ENCODE peak calls at places on chromosomes 16 and 17, in five cellular contexts. L, K, S, N and X are unnamed samples.

GRCh38 chr17:77419547-77420475 is 279.0 kb downstream of the SEC14L1 start:
- DNase-seq in L (no peak), K (no peak), S (no peak), N (peak), X (no peak)

GRCh38 chr17:17127156-17127555 is 79.0 kb downstream of the PLD6 start:
- DNase-seq in L (no peak), K (no peak), S (no peak), N (peak), X (no peak)

GRCh38 chr16:58847902-58848661 is 114.0 kb upstream of the GOT2 start:
- DNase-seq in L (no peak), K (no peak), S (no peak), N (no peak), X (no peak)

GRCh38 chr17:76427457-76428231 is 25.3 kb downstream of the UBE2O start:
- DNase-seq in L (no peak), K (no peak), S (peak), N (no peak), X (no peak)

GRCh38 chr17:35337364-35337763 is 36.1 kb downstream of the SLFN11 start:
- DNase-seq in L (no peak), K (no peak), S (no peak), N (no peak), X (no peak)

GRCh38 chr17:77882481-77883212 is 75.9 kb upstream of the TNRC6C start:
- DNase-seq in L (peak), K (no peak), S (peak), N (peak), X (peak)

GRCh38 chr17:17819561-17819995 is 17.2 kb downstream of the SREBF1 start:
- DNase-seq in L (peak), K (peak), S (no peak), N (peak), X (peak)

GRCh38 chr16:88960516-88960915 is 16.5 kb downstream of the CBFA2T3 start:
- DNase-seq in L (no peak), K (no peak), S (no peak), N (peak), X (no peak)

GRCh38 chr16:87412996-87413421 is 20.9 kb downstream of the MAP1LC3B start:
- DNase-seq in L (no peak), K (no peak), S (no peak), N (peak), X (peak)

GRCh38 chr17:17343160-17343735 is 40.1 kb downstream of the NT5M start:
- DNase-seq in L (no peak), K (peak), S (no peak), N (peak), X (no peak)

GRCh38 chr16:4489030-4489429 is 12.8 kb downstream of the HMOX2 start:
- DNase-seq in L (peak), K (no peak), S (no peak), N (no peak), X (no peak)

GRCh38 chr16:71896688-71897368 is 1.5 kb downstream of the IST1 start:
- DNase-seq in L (no peak), K (no peak), S (no peak), N (no peak), X (no peak)

GRCh38 chr17:58436805-58437239 is 19.5 kb upstream of the RNF43 start:
- DNase-seq in L (no peak), K (no peak), S (no peak), N (no peak), X (no peak)

GRCh38 chr17:58427807-58428206 is 10.5 kb upstream of the RNF43 start:
- DNase-seq in L (no peak), K (no peak), S (no peak), N (no peak), X (no peak)

GRCh38 chr17:58432806-58433573 is 15.7 kb upstream of the RNF43 start:
- DNase-seq in L (no peak), K (no peak), S (no peak), N (no peak), X (no peak)
- TF ChIP-seq CTCF in L (peak), K (no peak), S (no peak), N (no peak), X (no peak)

DNA sequence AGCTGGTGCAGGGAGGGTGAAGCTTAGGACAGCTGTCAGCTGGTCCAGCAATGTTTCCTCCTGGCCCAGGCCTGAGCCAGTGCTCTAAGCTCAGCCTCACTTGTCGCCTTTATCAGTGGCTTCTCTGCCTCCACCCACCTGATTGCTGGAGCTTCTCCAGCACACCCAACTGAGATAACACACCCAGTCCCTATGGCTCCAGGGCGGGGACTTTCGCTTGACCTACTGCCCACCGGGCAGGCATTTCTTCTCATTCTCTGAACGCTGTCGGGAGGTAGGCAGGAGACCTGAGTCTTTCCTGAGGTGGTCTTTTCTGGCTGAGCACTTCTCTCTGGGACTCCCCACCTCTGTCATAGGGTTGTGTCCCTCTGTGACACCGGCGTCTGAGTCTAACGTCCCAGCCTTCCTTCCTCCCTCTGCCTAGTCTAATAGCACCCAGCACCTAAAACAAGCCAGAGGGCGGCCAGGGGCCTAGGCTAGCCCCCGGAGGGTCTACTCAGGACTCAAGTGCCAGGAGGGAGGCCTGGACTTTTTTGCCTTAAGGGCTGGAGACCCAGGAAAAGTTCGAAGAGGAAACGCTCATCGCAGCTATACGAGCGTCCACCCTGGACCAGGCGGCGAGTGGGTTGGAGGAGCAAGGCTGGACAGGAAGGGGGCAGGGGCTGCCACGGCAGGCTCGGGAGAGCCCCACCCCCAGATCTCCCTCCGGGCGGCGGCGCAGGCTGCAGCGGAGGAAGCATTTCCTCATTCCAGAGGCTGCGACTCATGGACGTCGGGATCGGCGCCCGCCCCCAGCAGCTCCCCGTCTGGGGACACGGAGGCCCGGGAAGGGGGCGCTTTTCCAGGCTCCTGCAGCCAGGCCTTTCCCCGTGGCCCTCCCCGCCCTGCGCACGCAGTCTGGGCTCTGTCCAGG is 756 bp downstream of the TAX1BP3 start:
- DNase-seq in L (peak), K (peak), S (no peak), N (peak), X (peak)
- TF ChIP-seq CTCF in L (no peak), K (no peak), S (no peak), N (no peak), X (no peak)

DNA sequence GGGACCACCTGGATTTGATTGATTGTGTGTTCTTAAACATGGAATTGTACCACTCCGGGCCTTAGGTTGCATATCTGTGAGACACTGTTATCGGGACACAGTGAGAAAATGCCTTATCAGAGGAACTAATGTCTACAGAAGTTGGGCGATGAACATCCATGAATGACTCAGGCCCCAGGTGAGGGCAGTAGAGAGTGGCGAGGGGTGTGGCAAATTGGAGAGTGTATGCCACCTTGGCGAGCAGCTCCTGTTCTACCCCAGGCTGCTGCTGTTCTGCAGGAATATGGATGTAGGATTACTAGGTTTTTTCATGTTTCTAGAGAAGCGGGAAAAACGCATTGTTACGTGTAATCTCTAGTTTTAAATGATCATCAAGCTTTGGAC is 38.8 kb downstream of the CLEC16A start:
- DNase-seq in L (no peak), K (no peak), S (peak), N (no peak), X (no peak)
- TF ChIP-seq CTCF in L (no peak), K (no peak), S (no peak), N (no peak), X (peak)

GRCh38 chr16:85553436-85554113 is 59.5 kb upstream of the GSE1 start:
- DNase-seq in L (no peak), K (no peak), S (peak), N (peak), X (peak)
- TF ChIP-seq CTCF in L (no peak), K (no peak), S (no peak), N (no peak), X (peak)

GRCh38 chr17:11935734-11936406 is 61.4 kb downstream of the ZNF18 start:
- DNase-seq in L (peak), K (no peak), S (peak), N (no peak), X (peak)
- TF ChIP-seq CTCF in L (peak), K (no peak), S (peak), N (peak), X (peak)

GRCh38 chr16:69712914-69713581 is 13.3 kb downstream of the NQO1 start:
- DNase-seq in L (no peak), K (no peak), S (no peak), N (no peak), X (no peak)
- TF ChIP-seq CTCF in L (no peak), K (no peak), S (no peak), N (no peak), X (no peak)

DNA sequence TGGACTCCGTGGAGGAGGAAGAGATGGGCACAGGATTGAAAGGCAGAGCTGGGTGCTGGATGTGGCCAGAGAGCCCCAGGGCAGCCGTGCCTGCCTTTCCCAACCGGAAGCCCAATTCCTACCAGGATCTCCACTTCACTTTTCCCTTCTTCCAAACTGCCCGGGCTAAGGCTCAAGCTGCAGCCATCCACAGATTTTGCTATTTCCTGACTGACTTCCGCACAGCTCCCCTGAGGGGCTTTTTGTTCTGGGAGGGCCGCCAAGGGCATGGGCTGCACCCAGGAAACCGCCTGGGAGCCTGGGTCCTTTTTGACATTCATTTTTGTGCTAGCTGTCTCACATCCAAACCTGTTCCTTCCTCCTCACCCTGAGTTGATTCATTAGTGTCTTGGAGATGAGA is 4.2 kb downstream of the SHISA6 start:
- DNase-seq in L (no peak), K (no peak), S (no peak), N (no peak), X (no peak)
- TF ChIP-seq CTCF in L (no peak), K (no peak), S (no peak), N (no peak), X (no peak)

DNA sequence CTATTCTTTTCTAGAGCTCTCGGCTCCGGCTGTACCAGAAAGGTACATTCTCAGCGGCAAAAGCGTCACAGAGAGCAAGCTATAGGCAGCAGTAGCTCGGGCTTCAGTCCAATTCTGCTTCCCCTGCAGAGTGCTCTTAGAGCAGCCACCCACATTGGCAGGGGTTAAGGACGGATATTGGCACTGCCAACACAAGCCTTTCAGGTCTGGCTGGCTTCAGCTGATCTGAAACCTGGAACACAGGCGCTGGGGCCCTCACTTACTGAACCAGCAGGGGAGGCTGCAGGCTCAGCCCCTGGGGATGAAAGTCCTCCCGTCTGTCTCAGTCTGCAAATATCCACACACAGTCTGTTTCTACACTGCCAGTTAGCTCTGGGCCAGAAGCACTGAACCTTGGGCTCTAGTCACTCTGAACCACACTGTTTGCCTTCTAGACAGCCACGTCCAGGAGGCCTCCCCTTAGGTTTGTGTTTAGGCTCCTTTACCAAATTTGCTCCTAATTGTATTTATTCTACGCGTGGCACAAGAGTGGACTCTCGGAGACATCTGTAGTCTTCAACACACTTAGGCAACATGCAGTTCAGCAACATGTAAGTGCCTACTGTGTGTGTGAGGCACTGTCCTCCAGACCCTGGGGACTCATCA is 40.1 kb downstream of the HIC1 start:
- DNase-seq in L (peak), K (peak), S (no peak), N (no peak), X (peak)
- TF ChIP-seq CTCF in L (peak), K (peak), S (no peak), N (peak), X (peak)

DNA sequence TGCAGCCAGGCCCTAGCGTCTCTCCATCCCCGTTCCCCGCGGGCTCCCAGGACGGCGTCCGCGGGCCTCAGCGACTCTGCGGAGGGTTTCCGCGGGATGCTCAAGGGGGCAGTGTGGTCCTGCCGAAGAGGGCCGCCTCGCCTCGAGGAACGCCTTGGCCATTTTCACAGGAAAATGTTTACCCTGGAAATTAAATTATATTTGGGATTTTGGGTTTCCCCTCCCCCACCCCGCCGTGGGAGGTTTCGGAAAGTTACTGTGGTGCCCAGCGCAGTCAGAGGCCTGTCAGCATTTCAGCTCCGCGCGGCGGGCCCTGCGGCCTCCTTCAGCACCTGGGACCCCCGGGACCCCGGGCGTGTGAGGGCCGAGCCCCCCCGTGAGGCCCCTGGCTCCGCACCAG is 94.5 kb downstream of the PCTP start:
- DNase-seq in L (peak), K (no peak), S (no peak), N (peak), X (peak)
- TF ChIP-seq CTCF in L (peak), K (no peak), S (no peak), N (peak), X (peak)